ENCODE peak calls at places on chromosomes 3 and 15, in four cellular contexts. E, W, H and A are unnamed samples.

GRCh38 chr3:171393032-171393744 is 67.0 kb downstream of the TNIK start:
- DNase-seq in E (peak; percentile 9), W (no peak), H (no peak), A (no peak)

GRCh38 chr15:44435893-44436667 is 8.7 kb downstream of the CTDSPL2 start:
- DNase-seq in E (no peak), W (no peak), H (no peak), A (no peak)

GRCh38 chr15:49225572-49226281 is 55.7 kb downstream of the GALK2 start:
- DNase-seq in E (peak; percentile 63), W (no peak), H (peak; percentile 33), A (no peak)

GRCh38 chr3:177284383-177284881 is 87.2 kb upstream of the TBL1XR1 start:
- DNase-seq in E (no peak), W (no peak), H (peak; percentile 86), A (no peak)

GRCh38 chr3:45927881-45928280 is 15.4 kb upstream of the CXCR6 start:
- DNase-seq in E (no peak), W (no peak), H (no peak), A (no peak)

GRCh38 chr3:132659370-132660055 is at the start of gene ACAD11:
- DNase-seq in E (peak; percentile 73), W (peak; percentile 73), H (peak; percentile 60), A (peak; percentile 69)

GRCh38 chr15:44861439-44861910 is 95.0 kb upstream of the TERB2 start:
- DNase-seq in E (no peak), W (no peak), H (no peak), A (no peak)

GRCh38 chr3:101926594-101927105 is 77.3 kb downstream of the NFKBIZ start:
- DNase-seq in E (no peak), W (no peak), H (no peak), A (no peak)

GRCh38 chr3:188959013-188959412 is 212.8 kb upstream of the TPRG1 start:
- DNase-seq in E (no peak), W (no peak), H (no peak), A (no peak)

GRCh38 chr3:144557515-144557914 is 585.9 kb downstream of the DIPK2A start:
- DNase-seq in E (no peak), W (no peak), H (no peak), A (no peak)

GRCh38 chr15:49223536-49224274 is 53.7 kb downstream of the GALK2 start:
- DNase-seq in E (no peak), W (no peak), H (no peak), A (no peak)

GRCh38 chr15:64597469-64597806 is 137.1 kb downstream of the ZNF609 start:
- DNase-seq in E (no peak), W (no peak), H (no peak), A (no peak)

GRCh38 chr3:117706037-117706436 is 996.5 kb downstream of the TUSC7 start:
- DNase-seq in E (no peak), W (no peak), H (no peak), A (no peak)

GRCh38 chr15:63369296-63369695 is 12.3 kb downstream of the CA12 start:
- DNase-seq in E (no peak), W (no peak), H (no peak), A (no peak)

GRCh38 chr15:22839046-22839705 is 710 bp downstream of the NIPA2 start:
- DNase-seq in E (no peak), W (no peak), H (no peak), A (peak; percentile 51)

GRCh38 chr3:23734481-23734880 is 71.3 kb upstream of the UBE2E1 start:
- DNase-seq in E (no peak), W (no peak), H (no peak), A (no peak)

GRCh38 chr15:97881568-97881967 is 78.9 kb upstream of the ARRDC4 start:
- DNase-seq in E (no peak), W (no peak), H (no peak), A (no peak)

GRCh38 chr3:119352863-119353527 is 58.8 kb downstream of the ARHGAP31 start:
- DNase-seq in E (no peak), W (no peak), H (peak; percentile 50), A (no peak)
- TF ChIP-seq CTCF in E (no peak), W (peak; percentile 48), H (no peak), A (no peak)

DNA sequence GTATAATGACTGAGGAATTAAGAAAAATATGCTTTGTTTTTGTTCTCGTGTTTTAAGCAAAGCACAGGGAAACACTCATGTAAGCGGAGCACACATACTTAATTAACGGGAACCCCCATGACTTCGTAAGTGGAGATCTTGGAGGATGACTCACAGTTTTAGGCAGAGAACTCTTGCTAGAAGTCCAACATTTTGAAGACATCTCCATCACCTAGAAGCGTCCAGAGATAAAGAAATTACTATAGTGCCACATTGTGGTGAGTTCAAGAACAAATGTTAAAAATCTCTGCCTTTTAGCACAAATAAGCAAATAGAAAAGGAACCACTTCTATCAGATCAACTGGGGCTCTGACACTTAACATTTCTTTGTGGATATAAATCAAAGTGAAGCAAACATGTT is 194.1 kb upstream of the ARHGEF26 start:
- DNase-seq in E (no peak), W (no peak), H (peak; percentile 29), A (peak; percentile 7)
- TF ChIP-seq CTCF in E (no peak), W (peak; percentile 13), H (peak; percentile 42), A (no peak)

DNA sequence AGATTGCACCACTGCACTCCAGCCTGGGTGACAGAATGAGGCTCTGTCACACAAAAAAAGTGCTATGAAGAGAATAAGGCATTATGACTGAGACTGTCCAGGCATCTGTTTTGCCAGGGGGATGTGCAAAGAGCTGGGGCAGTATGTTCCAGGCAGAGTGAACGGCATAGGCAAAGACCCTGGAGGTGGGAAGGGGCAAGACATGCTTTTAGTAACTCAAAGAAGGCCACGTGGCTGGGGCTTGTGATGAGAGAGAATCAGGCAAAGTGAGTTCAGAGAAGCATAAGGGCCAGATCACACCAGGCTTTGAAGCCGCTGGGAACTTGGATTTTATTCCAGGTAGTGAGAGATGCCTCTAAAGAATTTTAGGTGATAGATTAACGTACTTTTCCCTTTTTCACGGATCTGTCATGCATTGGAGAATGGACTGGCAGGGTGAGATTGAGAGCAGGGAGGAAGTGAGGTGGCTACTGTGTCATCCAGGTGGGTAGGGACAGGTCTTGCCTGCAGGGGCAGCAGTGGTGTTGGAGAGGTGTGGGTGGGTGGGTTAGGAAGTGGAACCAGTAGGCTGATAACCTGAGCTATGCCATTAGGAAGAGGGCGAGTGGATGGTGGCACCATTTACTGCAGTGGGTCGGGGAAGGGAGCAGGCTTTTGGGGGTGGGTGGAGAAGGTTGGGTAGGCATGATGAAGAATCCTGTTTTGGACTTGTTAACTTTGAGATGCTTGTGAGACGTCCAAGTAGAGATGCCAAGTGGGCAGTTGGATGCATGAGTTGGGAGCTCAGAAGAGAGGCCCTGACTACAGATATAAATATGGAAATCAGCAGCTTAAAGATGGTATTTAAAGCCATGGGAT is 31.6 kb downstream of the ATP2B2 start:
- DNase-seq in E (no peak), W (no peak), H (no peak), A (no peak)
- TF ChIP-seq CTCF in E (no peak), W (no peak), H (no peak), A (no peak)

DNA sequence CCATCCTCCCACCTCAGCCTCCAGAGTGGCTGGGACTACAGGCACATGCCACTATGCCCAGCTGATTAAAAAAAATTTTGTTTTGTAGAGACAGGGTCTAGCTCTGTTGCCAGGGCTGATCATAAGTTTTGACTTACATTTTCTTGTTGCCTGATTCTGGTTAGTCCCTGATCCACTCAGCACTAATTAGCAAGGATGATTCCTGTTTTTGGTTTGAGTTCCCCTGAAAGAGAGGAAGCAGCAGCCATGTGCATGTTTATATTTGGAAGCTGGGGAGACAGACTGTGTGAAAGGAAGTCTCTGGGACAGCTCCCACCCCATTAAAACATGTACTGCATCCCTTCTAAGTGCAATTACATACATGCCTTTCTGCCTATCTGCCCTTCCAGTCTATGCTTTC is 3.6 kb upstream of the NCK1 start:
- DNase-seq in E (no peak), W (no peak), H (no peak), A (no peak)
- TF ChIP-seq CTCF in E (no peak), W (no peak), H (no peak), A (no peak)

GRCh38 chr3:107430214-107431047 is 53.2 kb downstream of the CCDC54 start:
- DNase-seq in E (peak; percentile 9), W (no peak), H (peak; percentile 25), A (peak; percentile 21)
- TF ChIP-seq CTCF in E (no peak), W (peak; percentile 64), H (no peak), A (no peak)

GRCh38 chr15:68678746-68679145 is 100.0 kb downstream of the CORO2B start:
- DNase-seq in E (no peak), W (no peak), H (no peak), A (no peak)
- TF ChIP-seq CTCF in E (no peak), W (no peak), H (no peak), A (no peak)

GRCh38 chr3:64763980-64764379 is 76.2 kb upstream of the ADAMTS9 start:
- DNase-seq in E (no peak), W (no peak), H (no peak), A (no peak)
- TF ChIP-seq CTCF in E (no peak), W (no peak), H (no peak), A (no peak)

GRCh38 chr3:25019506-25019905 is 408.6 kb upstream of the RARB start:
- DNase-seq in E (no peak), W (no peak), H (no peak), A (no peak)
- TF ChIP-seq CTCF in E (no peak), W (no peak), H (no peak), A (no peak)

DNA sequence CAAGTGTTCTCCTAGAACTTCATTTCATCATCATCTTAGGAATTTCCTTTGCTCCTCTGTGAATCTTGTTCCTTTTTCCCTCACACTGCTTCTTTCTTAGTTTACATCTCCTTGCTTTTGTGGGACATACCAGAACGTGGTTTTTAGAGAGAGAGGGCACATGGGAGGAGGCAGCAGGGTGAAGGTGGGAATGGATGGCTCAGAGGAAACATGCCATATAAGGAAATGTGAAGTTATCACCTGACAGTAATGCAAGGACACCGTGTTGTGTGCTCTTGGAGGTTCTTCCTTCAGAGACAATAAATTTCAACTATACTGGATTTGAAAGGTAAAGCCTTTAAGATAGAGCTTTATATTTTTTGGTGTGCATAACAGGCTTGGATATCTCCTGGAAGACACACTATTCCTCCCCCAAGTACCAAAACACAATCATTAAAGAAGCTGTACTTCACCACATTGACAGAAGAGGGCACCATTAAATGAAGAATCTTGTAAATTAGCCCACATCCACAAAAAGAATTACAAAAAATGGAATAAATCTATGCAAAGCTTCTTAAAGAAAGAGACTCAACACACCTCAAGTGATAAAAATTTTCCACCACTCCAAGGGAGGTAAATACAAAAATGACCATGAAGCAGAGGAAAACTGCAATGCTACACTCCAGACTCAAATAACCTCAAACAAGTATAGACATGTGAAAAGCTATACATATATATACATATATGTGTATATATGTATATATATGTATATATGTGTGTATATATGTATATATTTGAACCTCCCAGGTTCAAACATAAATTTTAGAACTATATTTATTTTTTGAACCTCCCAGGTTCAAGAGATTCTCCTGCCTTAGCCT is 26.1 kb downstream of the RPL39L start:
- DNase-seq in E (no peak), W (peak; percentile 32), H (peak; percentile 13), A (no peak)
- TF ChIP-seq CTCF in E (peak; percentile 71), W (peak; percentile 76), H (peak; percentile 48), A (peak; percentile 39)

GRCh38 chr3:8900065-8900464 is 63.2 kb downstream of the RAD18 start:
- DNase-seq in E (no peak), W (no peak), H (no peak), A (no peak)
- TF ChIP-seq CTCF in E (no peak), W (no peak), H (no peak), A (no peak)